ENCODE peak calls at places on chromosomes 13 and 19, in four cellular contexts. E is K562, X is HepG2, V is GM12878. M is an unnamed sample.

GRCh38 chr13:88526186-88526852 is 855.1 kb downstream of the SLITRK5 start:
- DNase-seq in E (no peak), X (no peak), V (no peak), M (no peak)

GRCh38 chr13:95083758-95084157 is 217.5 kb downstream of the ABCC4 start:
- DNase-seq in E (no peak), X (no peak), V (no peak), M (no peak)

GRCh38 chr19:38676023-38676877 is 28.8 kb downstream of the ACTN4 start:
- DNase-seq in E (peak), X (no peak), V (no peak), M (no peak)

GRCh38 chr19:13076787-13077186 is 25.9 kb downstream of the LYL1 start:
- DNase-seq in E (no peak), X (no peak), V (no peak), M (no peak)

GRCh38 chr19:56707821-56708220 is 36.3 kb upstream of the ZNF835 start:
- DNase-seq in E (no peak), X (no peak), V (no peak), M (no peak)

GRCh38 chr19:56104423-56104822 is 16.7 kb downstream of the ZNF787 start:
- DNase-seq in E (no peak), X (no peak), V (no peak), M (no peak)

GRCh38 chr13:96982672-96983071 is 11.6 kb downstream of the OXGR1 start:
- DNase-seq in E (no peak), X (no peak), V (no peak), M (no peak)

GRCh38 chr19:7196721-7197168 is 97.5 kb downstream of the INSR start:
- DNase-seq in E (no peak), X (no peak), V (no peak), M (no peak)

GRCh38 chr19:5949792-5950305 is 28.1 kb downstream of the RANBP3 start:
- DNase-seq in E (no peak), X (no peak), V (no peak), M (no peak)

GRCh38 chr19:19321143-19321577 is 531 bp downstream of the MAU2 start:
- DNase-seq in E (peak), X (peak), V (no peak), M (no peak)

GRCh38 chr13:42946927-42947326 is 45.1 kb downstream of the EPSTI1 start:
- DNase-seq in E (no peak), X (no peak), V (no peak), M (no peak)

GRCh38 chr13:107809125-107809524 is 406.2 kb downstream of the LIG4 start:
- DNase-seq in E (no peak), X (no peak), V (no peak), M (no peak)

GRCh38 chr13:106603568-106603967 is 35.6 kb upstream of the ARGLU1 start:
- DNase-seq in E (no peak), X (no peak), V (no peak), M (no peak)

GRCh38 chr19:50478901-50479715 is 2.5 kb upstream of the GARIN5A start:
- DNase-seq in E (peak), X (peak), V (no peak), M (peak)

GRCh38 chr19:36093687-36094086 is 17.3 kb upstream of the OVOL3 start:
- DNase-seq in E (no peak), X (no peak), V (no peak), M (no peak)

GRCh38 chr13:38705351-38705750 is 18.5 kb downstream of the FREM2 start:
- DNase-seq in E (no peak), X (no peak), V (no peak), M (no peak)

GRCh38 chr13:101465877-101466276 is 13.4 kb downstream of the ITGBL1 start:
- DNase-seq in E (no peak), X (no peak), V (no peak), M (no peak)

GRCh38 chr13:60959427-60959826 is 456.2 kb downstream of the PCDH20 start:
- DNase-seq in E (no peak), X (no peak), V (no peak), M (no peak)

GRCh38 chr13:40666058-40666904 is at the start of gene FOXO1:
- DNase-seq in E (peak), X (peak), V (no peak), M (peak)

GRCh38 chr19:1691589-1692290 is 39.3 kb upstream of the TCF3 start:
- DNase-seq in E (no peak), X (no peak), V (no peak), M (no peak)

GRCh38 chr13:102771298-102772041 is 2.1 kb downstream of the TEX30 start:
- DNase-seq in E (no peak), X (peak), V (no peak), M (no peak)

GRCh38 chr19:33195711-33196347 is 1.7 kb downstream of the LRP3 start:
- DNase-seq in E (no peak), X (no peak), V (no peak), M (no peak)

GRCh38 chr13:79522583-79522982 is 41.6 kb downstream of the NDFIP2 start:
- DNase-seq in E (no peak), X (no peak), V (peak), M (no peak)

GRCh38 chr13:77374786-77375185 is 47.9 kb upstream of the MYCBP2 start:
- DNase-seq in E (no peak), X (no peak), V (no peak), M (no peak)

GRCh38 chr19:35143231-35143715 is at the start of gene FXYD7:
- DNase-seq in E (no peak), X (no peak), V (no peak), M (no peak)

GRCh38 chr19:3899531-3900294 is 19.2 kb downstream of the ATCAY start:
- DNase-seq in E (no peak), X (no peak), V (no peak), M (no peak)

GRCh38 chr13:31321457-31321856 is 121.7 kb downstream of the B3GLCT start:
- DNase-seq in E (no peak), X (no peak), V (no peak), M (no peak)

GRCh38 chr19:3041756-3042517 is 12.9 kb upstream of the TLE2 start:
- DNase-seq in E (peak), X (no peak), V (no peak), M (no peak)

GRCh38 chr13:81773263-81773662 is 1432.3 kb upstream of the SPRY2 start:
- DNase-seq in E (no peak), X (no peak), V (no peak), M (no peak)

GRCh38 chr19:48896191-48896720 is 2.3 kb downstream of the TULP2 start:
- DNase-seq in E (peak), X (no peak), V (no peak), M (peak)
- TF ChIP-seq TARDBP in E (no peak), X (no peak), V (no peak), M (no peak)

DNA sequence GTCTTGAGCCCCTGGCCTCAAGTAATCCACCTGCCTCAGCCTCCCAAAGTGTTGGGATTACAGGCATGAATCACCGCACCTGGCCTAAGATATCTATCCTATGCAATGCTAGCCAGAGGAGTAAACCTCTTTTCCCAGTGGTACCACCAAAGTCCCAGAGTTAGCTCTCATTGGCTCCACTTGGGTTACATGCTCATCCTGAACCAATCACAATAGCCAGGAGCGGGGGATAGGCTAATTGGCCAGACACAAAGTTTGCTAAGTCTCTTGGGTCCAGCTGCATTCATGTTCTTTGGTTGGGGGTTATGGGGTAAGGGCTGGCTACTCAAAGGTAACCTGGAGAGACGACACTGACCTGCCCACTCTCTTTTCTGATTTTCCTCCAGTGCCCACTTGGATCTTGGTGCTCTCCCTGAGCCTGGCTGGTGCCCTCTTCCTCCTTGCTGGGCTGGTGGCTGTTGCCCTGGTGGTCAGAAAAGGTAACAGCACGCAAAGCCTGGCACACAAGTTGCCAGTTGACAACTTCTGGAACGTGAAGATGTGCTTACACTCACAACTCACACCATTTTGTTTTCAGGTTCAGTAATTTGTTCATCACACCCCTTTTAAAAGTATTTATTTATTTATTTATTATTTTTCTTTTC is 7.8 kb downstream of the C19orf38 start:
- DNase-seq in E (no peak), X (no peak), V (no peak), M (no peak)
- TF ChIP-seq FOXM1 in E (no peak), X (no peak), V (no peak), M (no peak)

GRCh38 chr13:23955064-23955463 is 57.8 kb upstream of the C1QTNF9B start:
- DNase-seq in E (no peak), X (no peak), V (no peak), M (no peak)

GRCh38 chr13:23960566-23961156 is 63.4 kb upstream of the C1QTNF9B start:
- DNase-seq in E (no peak), X (peak), V (no peak), M (no peak)

GRCh38 chr13:23963184-23963931 is 66.1 kb upstream of the C1QTNF9B start:
- DNase-seq in E (no peak), X (no peak), V (no peak), M (no peak)

GRCh38 chr13:23956106-23956505 is 58.8 kb upstream of the C1QTNF9B start:
- DNase-seq in E (no peak), X (no peak), V (no peak), M (no peak)

DNA sequence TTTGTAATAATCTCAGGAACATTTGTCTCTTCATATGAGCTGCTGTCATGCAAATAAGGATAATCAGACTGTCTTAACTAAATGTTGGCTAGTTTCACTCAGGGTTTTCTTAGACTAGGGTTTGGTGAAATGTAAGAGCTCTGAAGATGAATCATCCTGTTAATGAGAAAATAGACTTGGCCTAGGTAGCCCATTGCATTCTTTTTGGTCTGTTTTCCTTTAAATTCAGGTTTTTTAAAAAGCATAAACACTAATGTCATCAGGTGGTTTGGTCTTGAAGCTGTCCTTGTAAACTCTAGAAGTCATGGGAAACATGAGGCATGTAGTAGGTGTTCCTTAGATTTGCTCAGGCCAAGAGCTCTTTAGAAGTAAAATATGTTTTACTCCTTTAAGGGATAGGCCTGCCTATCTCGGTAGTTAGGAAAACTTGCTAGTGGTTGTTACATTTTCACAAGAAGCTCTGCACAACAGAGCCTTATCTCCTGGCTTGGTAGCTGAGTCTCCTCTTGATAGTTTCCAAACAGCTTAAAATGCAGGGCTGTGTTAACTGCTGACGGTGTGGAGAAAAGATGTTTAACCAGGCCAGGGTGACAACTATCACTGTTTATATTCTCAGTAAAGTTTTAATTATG is 62.0 kb upstream of the C1QTNF9B start:
- DNase-seq in E (no peak), X (no peak), V (no peak), M (no peak)
- TF ChIP-seq TARDBP in E (no peak), X (no peak), V (no peak), M (no peak)

DNA sequence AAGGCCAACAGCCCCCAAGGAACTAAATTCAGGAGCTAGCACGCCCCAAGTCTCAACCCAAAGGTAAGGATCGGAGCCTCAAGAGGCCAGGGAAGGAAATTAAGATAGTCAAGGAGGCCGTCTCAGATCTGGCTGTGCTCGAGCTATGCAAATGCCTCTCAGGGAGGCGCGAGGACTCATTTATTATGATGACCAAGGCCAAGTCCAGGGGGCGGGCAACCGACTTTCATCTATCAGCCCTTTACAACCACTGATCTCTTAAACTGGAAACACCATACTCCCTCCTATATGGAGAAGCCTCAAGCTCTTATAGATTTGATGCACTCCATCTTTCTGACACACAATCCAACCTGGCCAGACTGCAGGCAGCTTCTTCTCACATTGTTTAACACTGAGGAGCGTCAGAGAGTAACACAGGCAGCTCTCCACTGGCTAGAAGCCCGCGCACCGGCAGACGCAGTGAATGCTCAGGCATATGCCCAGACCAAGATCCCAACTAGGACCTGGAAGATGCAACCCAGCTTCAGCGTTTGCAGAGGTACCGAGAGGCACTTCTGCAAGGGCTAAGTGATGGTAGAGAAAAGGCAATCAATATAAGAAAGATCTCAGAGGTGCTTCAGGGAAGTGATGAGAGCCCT is 9.6 kb upstream of the SLC15A1 start:
- DNase-seq in E (no peak), X (no peak), V (no peak), M (no peak)
- TF ChIP-seq FOXM1 in E (no peak), X (no peak), V (no peak), M (no peak)

DNA sequence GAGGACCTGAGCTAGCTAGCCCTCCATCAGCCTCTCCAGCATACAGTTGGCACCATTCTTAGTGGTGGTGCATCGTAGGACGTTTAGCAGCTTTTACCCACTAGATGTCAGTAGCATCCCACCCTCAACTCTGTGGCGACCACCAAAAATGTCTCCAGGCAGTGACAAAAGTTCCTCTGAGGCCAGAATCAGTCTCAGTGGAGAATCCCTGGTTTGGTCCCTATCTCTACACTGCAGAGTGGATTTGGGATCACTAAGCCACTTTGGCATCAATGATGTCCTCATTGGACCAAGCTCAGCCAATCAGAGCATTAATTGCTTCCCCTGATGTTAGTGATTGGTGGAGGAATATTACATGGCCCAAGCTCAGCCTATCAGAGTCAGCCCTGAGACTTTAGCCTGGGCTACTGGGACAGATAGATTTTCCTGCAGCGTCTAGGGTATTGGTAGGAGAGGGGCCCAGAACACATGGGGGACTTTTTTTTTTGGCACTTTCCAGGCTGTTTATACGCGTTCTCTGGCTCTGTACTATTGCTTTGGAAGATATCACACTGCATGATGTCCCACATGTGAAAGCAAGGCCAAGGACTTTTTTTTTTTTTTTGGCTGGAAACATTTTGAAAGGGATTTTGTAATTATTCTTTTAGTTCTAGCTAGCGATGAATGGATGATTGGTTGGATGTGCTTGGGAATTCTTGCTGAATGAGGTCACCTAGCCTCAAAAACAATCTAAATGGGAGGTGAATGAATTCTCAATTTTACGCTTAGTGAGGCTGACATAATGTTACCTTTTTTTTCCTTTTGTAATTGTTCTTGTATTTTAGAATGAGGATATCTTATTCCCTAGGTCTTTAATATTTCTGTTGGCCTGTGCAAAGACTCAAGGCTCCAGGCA is 7.0 kb downstream of the TMEM221 start:
- DNase-seq in E (peak), X (peak), V (no peak), M (peak)
- TF ChIP-seq TARDBP in E (no peak), X (no peak), V (no peak), M (no peak)

GRCh38 chr19:46409146-46409545 is 4.2 kb downstream of the CCDC8 start:
- DNase-seq in E (no peak), X (no peak), V (no peak), M (no peak)

GRCh38 chr19:46407891-46408426 is 5.4 kb downstream of the CCDC8 start:
- DNase-seq in E (no peak), X (no peak), V (no peak), M (no peak)

GRCh38 chr19:46410205-46411087 is 2.9 kb downstream of the CCDC8 start:
- DNase-seq in E (no peak), X (no peak), V (no peak), M (no peak)

GRCh38 chr19:46411088-46412033 is 2.0 kb downstream of the CCDC8 start:
- DNase-seq in E (no peak), X (no peak), V (no peak), M (no peak)

DNA sequence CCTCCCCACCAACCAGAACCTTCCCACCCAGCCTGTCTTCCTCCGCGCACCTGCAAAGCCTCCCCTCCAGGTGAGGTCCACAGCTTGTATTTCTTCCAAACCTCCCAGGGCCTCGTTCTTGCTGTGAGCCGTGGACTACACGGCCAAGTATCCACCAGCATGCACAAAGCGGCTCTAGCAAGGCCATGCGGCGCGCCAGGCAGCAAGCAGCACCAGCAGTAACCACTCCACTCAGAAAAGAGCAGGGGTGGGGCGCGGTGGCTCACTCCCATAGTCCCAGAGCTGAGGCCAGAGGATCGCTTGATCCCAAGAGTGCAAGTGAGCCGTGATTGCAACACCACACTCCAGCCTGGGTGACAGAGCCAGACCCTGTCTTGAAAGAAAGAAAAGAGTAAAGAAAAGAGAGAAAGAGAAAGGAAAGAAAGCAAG is 4.7 kb downstream of the CCDC8 start:
- DNase-seq in E (no peak), X (peak), V (no peak), M (no peak)
- TF ChIP-seq FOXM1 in E (no peak), X (no peak), V (no peak), M (no peak)

DNA sequence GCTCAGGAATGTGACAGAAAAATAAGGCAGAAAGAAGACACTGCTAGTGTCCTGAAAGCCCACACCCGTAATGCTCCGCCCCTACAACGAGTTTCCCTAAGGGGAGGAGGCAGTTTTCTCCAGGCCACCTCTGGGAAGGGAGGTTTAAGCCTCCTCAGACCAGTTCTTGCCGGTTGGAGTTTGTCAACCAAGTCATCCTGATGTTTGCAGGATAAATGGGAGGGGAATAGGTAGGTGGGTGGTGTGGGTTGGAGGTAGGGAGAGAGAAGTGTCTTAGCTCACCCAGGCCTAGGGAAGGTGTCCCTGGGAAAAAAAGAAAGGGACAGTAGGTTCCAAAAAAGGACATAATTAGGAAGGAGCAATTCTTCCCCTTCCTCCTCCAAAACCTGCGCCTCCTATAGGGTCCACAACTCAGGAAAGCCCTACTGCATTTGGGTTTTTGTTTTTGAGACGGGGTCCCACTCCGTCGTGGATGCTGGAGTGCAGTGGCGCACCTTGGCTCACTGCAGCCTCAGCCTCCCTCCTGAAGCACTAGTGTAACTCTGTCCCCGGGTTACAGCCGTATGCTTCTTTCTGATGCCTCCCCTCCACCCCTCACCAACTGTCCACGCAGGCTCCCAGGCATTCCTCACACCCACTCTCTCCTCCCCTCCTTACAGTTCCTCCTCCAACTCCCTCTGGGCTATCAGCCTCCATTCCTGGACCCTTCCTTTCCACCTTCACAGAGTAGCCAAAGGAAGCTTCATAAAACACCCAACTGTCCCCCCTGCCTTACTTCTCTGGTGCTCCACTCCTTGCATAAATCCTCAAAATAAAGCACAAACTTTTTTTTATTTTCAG is 2.0 kb upstream of the SERTAD3 start:
- DNase-seq in E (peak), X (no peak), V (no peak), M (no peak)
- TF ChIP-seq TARDBP in E (no peak), X (no peak), V (no peak), M (no peak)

M was measured in HEK293T.